ENCODE peak calls at places on chromosomes 7 and 10, in seven cellular contexts. V, T, N, U, W, I and H are unnamed samples.
A peak's percentile ranks its signal among the peaks of the same experiment; 100 is the strongest.

GRCh38 chr10:106609867-106610266 is 554.6 kb downstream of the SORCS1 start:
- DNase-seq in V (no peak), T (no peak), N (no peak), U (no peak), W (no peak), I (no peak), H (no peak)

GRCh38 chr10:92692085-92692671 is 2.4 kb downstream of the HHEX start:
- DNase-seq in V (no peak), T (no peak), N (no peak), U (no peak), W (no peak), I (no peak), H (no peak)

GRCh38 chr7:10643545-10643944 is 330.1 kb upstream of the PHF14 start:
- DNase-seq in V (no peak), T (no peak), N (no peak), U (no peak), W (no peak), I (no peak), H (no peak)

GRCh38 chr10:11673346-11674330 is 62.2 kb upstream of the USP6NL start:
- DNase-seq in V (no peak), T (peak; percentile 66), N (no peak), U (no peak), W (no peak), I (no peak), H (no peak)

GRCh38 chr7:23544913-23545354 is 13.2 kb upstream of the TRA2A start:
- DNase-seq in V (no peak), T (peak; percentile 18), N (no peak), U (no peak), W (peak; percentile 52), I (no peak), H (peak; percentile 12)

GRCh38 chr10:132224343-132225072 is 37.8 kb downstream of the DPYSL4 start:
- DNase-seq in V (no peak), T (no peak), N (no peak), U (no peak), W (no peak), I (no peak), H (no peak)

GRCh38 chr7:149310113-149310836 is 48.3 kb downstream of the ZNF783 start:
- DNase-seq in V (no peak), T (peak; percentile 55), N (no peak), U (no peak), W (peak; percentile 96), I (no peak), H (peak; percentile 73)

GRCh38 chr10:59175538-59176240 is 754 bp upstream of the PHYHIPL start:
- DNase-seq in V (no peak), T (no peak), N (peak; percentile 11), U (peak; percentile 65), W (no peak), I (no peak), H (no peak)

GRCh38 chr7:47536705-47537611 is 45.0 kb downstream of the TNS3 start:
- DNase-seq in V (no peak), T (peak; percentile 74), N (no peak), U (no peak), W (no peak), I (no peak), H (peak; percentile 67)

GRCh38 chr10:35324196-35324595 is 12.1 kb upstream of the CCNY start:
- DNase-seq in V (no peak), T (no peak), N (no peak), U (no peak), W (no peak), I (no peak), H (no peak)

GRCh38 chr7:103093429-103093828 is 18.5 kb downstream of the ARMC10 start:
- DNase-seq in V (no peak), T (no peak), N (no peak), U (no peak), W (no peak), I (no peak), H (no peak)

GRCh38 chr7:140153666-140154161 is 23.1 kb downstream of the KDM7A start:
- DNase-seq in V (no peak), T (no peak), N (no peak), U (no peak), W (no peak), I (no peak), H (no peak)

GRCh38 chr7:82506702-82507101 is 63.1 kb upstream of the CACNA2D1 start:
- DNase-seq in V (no peak), T (no peak), N (no peak), U (peak; percentile 5), W (no peak), I (no peak), H (no peak)

GRCh38 chr7:130838738-130839137 is 104.7 kb upstream of the KLF14 start:
- DNase-seq in V (no peak), T (peak; percentile 96), N (no peak), U (no peak), W (peak; percentile 98), I (no peak), H (peak; percentile 75)

GRCh38 chr7:136870799-136871487 is 2.5 kb downstream of the CHRM2 start:
- DNase-seq in V (no peak), T (no peak), N (no peak), U (no peak), W (no peak), I (no peak), H (no peak)

GRCh38 chr10:101297901-101298451 is 56.0 kb upstream of the BTRC start:
- DNase-seq in V (peak; percentile 90), T (no peak), N (no peak), U (peak; percentile 24), W (peak; percentile 62), I (peak; percentile 81), H (peak; percentile 31)

GRCh38 chr10:133457100-133457841 is 3.5 kb downstream of the SCART1 start:
- DNase-seq in V (no peak), T (no peak), N (no peak), U (no peak), W (no peak), I (no peak), H (no peak)

GRCh38 chr10:16491933-16492332 is 29.7 kb downstream of the C1QL3 start:
- DNase-seq in V (no peak), T (no peak), N (no peak), U (no peak), W (no peak), I (no peak), H (no peak)

GRCh38 chr7:127870231-127870907 is 160.9 kb downstream of the LRRC4 start:
- DNase-seq in V (no peak), T (no peak), N (no peak), U (no peak), W (peak; percentile 32), I (no peak), H (no peak)